ENCODE peak calls at places on chromosome 4, in four cellular contexts. One of them, this sample, is unnamed.

GRCh38 chr4:8821151-8821950 is 50.3 kb downstream of the HMX1 start:
- DNase-seq in substantia nigra: no peak
- DNase-seq in A549: no peak
- DNase-seq in naive thymus-derived CD4-positive, alpha-beta T cell: no peak
- DNase-seq in this sample: no peak

GRCh38 chr4:186726440-186727148 is 2.9 kb upstream of the FAT1 start:
- DNase-seq in substantia nigra: peak; percentile 63
- DNase-seq in A549: peak; percentile 53
- DNase-seq in naive thymus-derived CD4-positive, alpha-beta T cell: no peak
- DNase-seq in this sample: no peak

GRCh38 chr4:17280266-17280665 is 231.6 kb downstream of the QDPR start:
- DNase-seq in substantia nigra: no peak
- DNase-seq in A549: no peak
- DNase-seq in naive thymus-derived CD4-positive, alpha-beta T cell: no peak
- DNase-seq in this sample: no peak

GRCh38 chr4:181821039-181822004 is 421.9 kb upstream of the TENM3 start:
- DNase-seq in substantia nigra: no peak
- DNase-seq in A549: no peak
- DNase-seq in naive thymus-derived CD4-positive, alpha-beta T cell: no peak
- DNase-seq in this sample: no peak

GRCh38 chr4:53902786-53903185 is 161.6 kb downstream of the CHIC2 start:
- DNase-seq in substantia nigra: no peak
- DNase-seq in A549: no peak
- DNase-seq in naive thymus-derived CD4-positive, alpha-beta T cell: no peak
- DNase-seq in this sample: no peak

GRCh38 chr4:23962462-23962861 is 72.6 kb upstream of the PPARGC1A start:
- DNase-seq in substantia nigra: no peak
- DNase-seq in A549: no peak
- DNase-seq in naive thymus-derived CD4-positive, alpha-beta T cell: no peak
- DNase-seq in this sample: no peak

GRCh38 chr4:147846318-147847135 is 114.6 kb downstream of the ARHGAP10 start:
- DNase-seq in substantia nigra: no peak
- DNase-seq in A549: no peak
- DNase-seq in naive thymus-derived CD4-positive, alpha-beta T cell: no peak
- DNase-seq in this sample: peak; percentile 31

GRCh38 chr4:106583567-106583966 is 215.0 kb upstream of the GIMD1 start:
- DNase-seq in substantia nigra: no peak
- DNase-seq in A549: peak; percentile 31
- DNase-seq in naive thymus-derived CD4-positive, alpha-beta T cell: no peak
- DNase-seq in this sample: no peak

GRCh38 chr4:13547563-13548041 is 3.3 kb upstream of the NKX3-2 start:
- DNase-seq in substantia nigra: no peak
- DNase-seq in A549: no peak
- DNase-seq in naive thymus-derived CD4-positive, alpha-beta T cell: peak; percentile 40
- DNase-seq in this sample: no peak

DNA sequence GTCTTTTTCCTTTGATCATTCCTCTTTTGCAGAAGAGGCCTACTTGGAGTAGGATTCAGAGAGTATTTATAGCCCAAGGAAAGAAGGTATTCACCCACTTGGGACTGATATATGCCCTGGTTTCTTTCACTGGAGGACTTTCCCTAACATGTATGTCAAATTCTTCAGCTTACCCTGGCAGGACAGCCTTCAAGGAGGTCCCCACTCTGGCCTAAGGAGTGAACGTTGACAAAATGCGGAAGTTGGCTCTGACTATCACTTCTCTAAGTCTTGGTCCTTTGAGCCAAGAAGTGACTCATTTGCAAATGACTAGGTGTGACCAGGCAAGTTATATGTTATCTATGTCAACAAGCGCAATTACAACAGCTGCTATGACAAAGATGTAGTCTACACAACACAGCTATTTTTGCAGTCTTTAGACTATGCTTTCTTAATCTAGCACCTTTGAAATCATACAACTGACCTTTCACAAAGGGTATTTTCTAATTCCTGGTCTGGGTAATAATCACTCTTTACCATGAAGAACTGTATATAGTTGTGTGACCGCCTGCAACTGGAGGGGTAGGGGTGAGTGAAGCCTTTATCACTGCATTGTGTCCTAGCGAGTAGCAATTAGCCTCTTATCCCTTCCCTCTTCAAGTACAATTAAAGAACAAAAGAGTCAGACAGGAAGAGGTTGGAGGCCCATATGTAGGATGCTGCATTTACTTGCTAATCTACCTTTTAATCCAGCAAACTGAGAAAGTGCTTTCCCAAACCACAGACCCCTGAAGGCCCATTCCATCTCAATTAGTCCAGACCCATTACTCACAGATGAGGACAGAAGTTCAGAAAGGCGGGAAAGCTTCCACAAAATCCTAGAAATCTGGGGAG is 50.1 kb downstream of the RASGEF1B start:
- DNase-seq in substantia nigra: no peak
- DNase-seq in A549: no peak
- DNase-seq in naive thymus-derived CD4-positive, alpha-beta T cell: no peak
- DNase-seq in this sample: no peak
- H3K27ac ChIP-seq in substantia nigra: no peak overlapping the region
- H3K27ac ChIP-seq in A549: no peak overlapping the region
- H3K27ac ChIP-seq in naive thymus-derived CD4-positive, alpha-beta T cell: no peak overlapping the region
- H3K27ac ChIP-seq in this sample: no peak overlapping the region

DNA sequence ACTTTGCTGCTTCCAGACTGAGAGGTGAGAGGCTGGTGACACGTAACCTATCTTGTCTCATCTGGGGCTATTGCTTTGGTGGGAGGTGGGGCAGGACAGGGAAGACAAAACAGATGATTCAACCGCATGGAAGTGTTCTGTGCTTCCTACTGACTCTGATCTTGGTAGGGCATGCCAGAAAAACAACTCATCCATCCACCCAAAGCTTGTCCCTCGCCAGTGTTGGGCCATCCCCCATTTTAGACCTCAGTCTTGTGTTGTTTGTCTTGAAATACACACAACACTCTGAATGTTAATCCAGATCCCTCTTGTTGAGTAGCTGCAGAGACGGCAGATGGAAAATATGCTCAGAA is 351 bp downstream of the CHRNA9 start:
- DNase-seq in substantia nigra: no peak
- DNase-seq in A549: no peak
- DNase-seq in naive thymus-derived CD4-positive, alpha-beta T cell: no peak
- DNase-seq in this sample: no peak
- H3K27ac ChIP-seq in substantia nigra: no peak overlapping the region
- H3K27ac ChIP-seq in A549: peak overlapping the region; percentile 88
- H3K27ac ChIP-seq in naive thymus-derived CD4-positive, alpha-beta T cell: no peak overlapping the region
- H3K27ac ChIP-seq in this sample: no peak overlapping the region

GRCh38 chr4:60726779-60727178 is 473.3 kb upstream of the ADGRL3 start:
- DNase-seq in substantia nigra: no peak
- DNase-seq in A549: no peak
- DNase-seq in naive thymus-derived CD4-positive, alpha-beta T cell: no peak
- DNase-seq in this sample: no peak
- H3K27ac ChIP-seq in substantia nigra: no peak overlapping the region
- H3K27ac ChIP-seq in A549: no peak overlapping the region
- H3K27ac ChIP-seq in naive thymus-derived CD4-positive, alpha-beta T cell: no peak overlapping the region
- H3K27ac ChIP-seq in this sample: no peak overlapping the region

GRCh38 chr4:38670061-38670894 is 6.3 kb downstream of the KLF3 start:
- DNase-seq in substantia nigra: no peak
- DNase-seq in A549: no peak
- DNase-seq in naive thymus-derived CD4-positive, alpha-beta T cell: no peak
- DNase-seq in this sample: no peak

GRCh38 chr4:38672247-38673071 is 8.5 kb downstream of the KLF3 start:
- DNase-seq in substantia nigra: no peak
- DNase-seq in A549: no peak
- DNase-seq in naive thymus-derived CD4-positive, alpha-beta T cell: no peak
- DNase-seq in this sample: no peak

GRCh38 chr4:38671594-38671943 is 7.6 kb downstream of the KLF3 start:
- DNase-seq in substantia nigra: no peak
- DNase-seq in A549: no peak
- DNase-seq in naive thymus-derived CD4-positive, alpha-beta T cell: peak; percentile 75
- DNase-seq in this sample: no peak

GRCh38 chr4:38669233-38669632 is 5.2 kb downstream of the KLF3 start:
- DNase-seq in substantia nigra: no peak
- DNase-seq in A549: no peak
- DNase-seq in naive thymus-derived CD4-positive, alpha-beta T cell: no peak
- DNase-seq in this sample: no peak

DNA sequence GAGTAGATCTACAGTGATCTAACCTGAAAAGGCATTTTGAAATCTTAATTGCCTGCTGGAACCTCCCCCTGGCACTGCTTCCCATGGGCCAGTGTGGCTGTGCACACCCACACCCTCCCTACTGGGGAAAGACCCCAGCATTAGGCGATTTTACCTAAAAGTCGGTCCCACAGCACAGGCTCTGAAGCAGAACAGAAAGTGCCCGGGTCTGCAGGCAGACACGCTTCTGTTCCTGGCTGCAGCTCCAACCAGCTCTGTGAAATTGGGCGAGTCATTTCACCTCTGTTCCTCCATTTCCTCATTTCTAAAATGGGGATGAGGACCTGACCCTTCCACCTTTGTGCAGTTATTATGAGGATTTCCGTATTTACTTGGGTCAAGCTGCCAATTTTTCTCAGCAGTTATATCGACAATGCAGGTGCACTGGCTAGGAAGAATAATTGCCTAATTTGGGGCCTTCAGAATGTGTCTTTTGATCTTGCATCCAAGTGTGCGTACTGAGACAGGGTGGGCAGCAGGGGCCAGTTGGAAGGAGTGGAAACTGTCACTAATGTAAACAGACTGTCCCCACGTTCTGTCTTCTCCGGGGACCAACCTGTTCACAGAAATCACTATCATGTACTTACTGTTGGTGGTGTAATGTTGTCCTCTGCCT is 7.1 kb downstream of the KLF3 start:
- DNase-seq in substantia nigra: no peak
- DNase-seq in A549: no peak
- DNase-seq in naive thymus-derived CD4-positive, alpha-beta T cell: no peak
- DNase-seq in this sample: no peak
- H3K27ac ChIP-seq in substantia nigra: peak overlapping the region; percentile 80
- H3K27ac ChIP-seq in A549: peak overlapping the region; percentile 91
- H3K27ac ChIP-seq in naive thymus-derived CD4-positive, alpha-beta T cell: peak overlapping the region; percentile 98
- H3K27ac ChIP-seq in this sample: peak overlapping the region; percentile 31

GRCh38 chr4:25843340-25844097 is 19.3 kb downstream of the SEL1L3 start:
- DNase-seq in substantia nigra: no peak
- DNase-seq in A549: no peak
- DNase-seq in naive thymus-derived CD4-positive, alpha-beta T cell: no peak
- DNase-seq in this sample: no peak

GRCh38 chr4:25838526-25838925 is 24.3 kb downstream of the SEL1L3 start:
- DNase-seq in substantia nigra: no peak
- DNase-seq in A549: no peak
- DNase-seq in naive thymus-derived CD4-positive, alpha-beta T cell: no peak
- DNase-seq in this sample: no peak

GRCh38 chr4:25837107-25837506 is 25.7 kb downstream of the SEL1L3 start:
- DNase-seq in substantia nigra: no peak
- DNase-seq in A549: no peak
- DNase-seq in naive thymus-derived CD4-positive, alpha-beta T cell: no peak
- DNase-seq in this sample: no peak

GRCh38 chr4:25842229-25842840 is 20.5 kb downstream of the SEL1L3 start:
- DNase-seq in substantia nigra: no peak
- DNase-seq in A549: no peak
- DNase-seq in naive thymus-derived CD4-positive, alpha-beta T cell: peak; percentile 50
- DNase-seq in this sample: peak; percentile 60

DNA sequence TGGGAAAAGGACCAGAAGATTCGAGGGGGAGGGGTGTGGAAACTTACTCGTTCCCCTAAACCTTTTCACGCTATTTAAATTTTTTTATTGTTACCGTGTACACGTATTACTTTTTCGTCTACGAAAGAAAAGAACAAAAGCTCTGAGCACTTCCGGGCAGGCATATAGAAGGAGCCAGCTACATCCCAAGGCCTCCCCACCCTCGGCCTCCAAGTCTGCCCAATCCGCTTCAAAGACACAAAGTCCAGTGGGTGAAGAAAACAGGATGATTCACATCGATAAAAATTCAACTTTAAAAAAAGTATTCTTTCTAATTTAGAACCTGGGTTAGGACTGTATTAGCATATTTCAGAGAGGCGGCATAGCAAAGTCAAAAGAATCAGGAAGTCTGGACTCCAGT is 23.1 kb downstream of the SEL1L3 start:
- DNase-seq in substantia nigra: no peak
- DNase-seq in A549: no peak
- DNase-seq in naive thymus-derived CD4-positive, alpha-beta T cell: no peak
- DNase-seq in this sample: no peak
- H3K27ac ChIP-seq in substantia nigra: no peak overlapping the region
- H3K27ac ChIP-seq in A549: no peak overlapping the region
- H3K27ac ChIP-seq in naive thymus-derived CD4-positive, alpha-beta T cell: no peak overlapping the region
- H3K27ac ChIP-seq in this sample: no peak overlapping the region

DNA sequence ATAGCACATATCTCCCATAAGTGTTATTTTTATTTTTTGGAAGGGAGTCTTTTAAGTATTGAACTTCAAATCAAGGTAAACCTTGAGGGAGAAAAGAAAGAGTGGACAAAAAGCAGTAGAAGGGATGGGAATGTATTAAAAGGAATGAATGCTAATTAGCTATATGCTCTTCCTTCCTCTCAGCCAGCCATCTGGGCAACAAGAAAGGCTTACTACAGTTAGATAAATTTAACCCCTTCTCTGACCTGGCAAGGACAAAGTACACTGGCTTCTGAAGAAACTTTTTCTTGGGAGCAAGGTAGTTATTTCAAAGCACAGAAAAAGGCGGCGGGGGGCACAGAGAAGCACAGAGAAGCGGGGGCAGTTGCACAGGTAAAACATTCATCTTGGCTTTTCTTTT is 54.6 kb downstream of the GAB1 start:
- DNase-seq in substantia nigra: no peak
- DNase-seq in A549: no peak
- DNase-seq in naive thymus-derived CD4-positive, alpha-beta T cell: no peak
- DNase-seq in this sample: no peak
- H3K27ac ChIP-seq in substantia nigra: peak overlapping the region; percentile 63
- H3K27ac ChIP-seq in A549: no peak overlapping the region
- H3K27ac ChIP-seq in naive thymus-derived CD4-positive, alpha-beta T cell: no peak overlapping the region
- H3K27ac ChIP-seq in this sample: no peak overlapping the region

GRCh38 chr4:22435652-22436051 is 80.2 kb downstream of the ADGRA3 start:
- DNase-seq in substantia nigra: no peak
- DNase-seq in A549: no peak
- DNase-seq in naive thymus-derived CD4-positive, alpha-beta T cell: no peak
- DNase-seq in this sample: no peak

GRCh38 chr4:22442956-22443355 is 72.9 kb downstream of the ADGRA3 start:
- DNase-seq in substantia nigra: no peak
- DNase-seq in A549: no peak
- DNase-seq in naive thymus-derived CD4-positive, alpha-beta T cell: no peak
- DNase-seq in this sample: no peak

GRCh38 chr4:22439947-22440346 is 75.9 kb downstream of the ADGRA3 start:
- DNase-seq in substantia nigra: no peak
- DNase-seq in A549: no peak
- DNase-seq in naive thymus-derived CD4-positive, alpha-beta T cell: no peak
- DNase-seq in this sample: no peak

GRCh38 chr4:22444813-22445212 is 71.1 kb downstream of the ADGRA3 start:
- DNase-seq in substantia nigra: no peak
- DNase-seq in A549: no peak
- DNase-seq in naive thymus-derived CD4-positive, alpha-beta T cell: peak; percentile 7
- DNase-seq in this sample: no peak

GRCh38 chr4:22440999-22441398 is 74.9 kb downstream of the ADGRA3 start:
- DNase-seq in substantia nigra: no peak
- DNase-seq in A549: no peak
- DNase-seq in naive thymus-derived CD4-positive, alpha-beta T cell: no peak
- DNase-seq in this sample: no peak
- H3K27ac ChIP-seq in substantia nigra: no peak overlapping the region
- H3K27ac ChIP-seq in A549: no peak overlapping the region
- H3K27ac ChIP-seq in naive thymus-derived CD4-positive, alpha-beta T cell: no peak overlapping the region
- H3K27ac ChIP-seq in this sample: no peak overlapping the region

DNA sequence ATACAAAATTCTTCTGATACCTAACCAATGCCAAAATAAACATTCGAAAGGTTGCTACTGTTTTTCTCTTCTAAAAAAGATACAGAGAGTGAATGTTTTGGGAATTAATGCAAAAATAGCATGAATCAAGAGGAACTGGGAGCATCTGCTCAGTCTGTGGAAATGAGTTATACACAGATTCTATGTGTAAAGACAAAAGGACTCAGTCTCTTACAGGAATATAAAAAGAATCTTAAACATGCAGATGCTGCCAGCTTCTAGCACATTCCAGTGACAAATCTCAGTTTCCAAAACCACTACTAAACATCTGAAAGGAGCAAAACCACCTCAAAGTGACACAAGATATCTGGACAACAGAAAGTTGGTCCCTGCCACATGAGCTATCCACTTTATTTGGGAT is 55.0 kb downstream of the PAPSS1 start:
- DNase-seq in substantia nigra: no peak
- DNase-seq in A549: no peak
- DNase-seq in naive thymus-derived CD4-positive, alpha-beta T cell: no peak
- DNase-seq in this sample: no peak
- H3K27ac ChIP-seq in substantia nigra: no peak overlapping the region
- H3K27ac ChIP-seq in A549: no peak overlapping the region
- H3K27ac ChIP-seq in naive thymus-derived CD4-positive, alpha-beta T cell: no peak overlapping the region
- H3K27ac ChIP-seq in this sample: no peak overlapping the region

This sample was measured in CD8-positive, alpha-beta T cell.